ENCODE peak calls at places on chromosomes 7 and 10, in eight cellular contexts. One of them, this sample, is unnamed.

GRCh38 chr7:121313220-121313792 is 15.5 kb upstream of the WNT16 start:
- DNase-seq in aorta: no peak
- DNase-seq in iris pigment epithelial cell: peak
- DNase-seq in activated naive CD4-positive, alpha-beta T cell: no peak
- DNase-seq in MG63: no peak
- DNase-seq in M059J: peak
- DNase-seq in glomerular endothelial cell: no peak
- DNase-seq in SK-MEL-5: no peak
- DNase-seq in this sample: no peak

GRCh38 chr10:103278424-103278823 is 1.5 kb downstream of the INA start:
- DNase-seq in M059J: no peak
- DNase-seq in aorta: no peak
- DNase-seq in SK-MEL-5: no peak
- DNase-seq in glomerular endothelial cell: no peak
- DNase-seq in MG63: no peak
- DNase-seq in activated naive CD4-positive, alpha-beta T cell: no peak
- DNase-seq in iris pigment epithelial cell: no peak
- DNase-seq in this sample: no peak

GRCh38 chr10:78299861-78300453 is 266.3 kb downstream of the RPS24 start:
- DNase-seq in aorta: no peak
- DNase-seq in MG63: no peak
- DNase-seq in M059J: no peak
- DNase-seq in activated naive CD4-positive, alpha-beta T cell: no peak
- DNase-seq in iris pigment epithelial cell: no peak
- DNase-seq in glomerular endothelial cell: no peak
- DNase-seq in SK-MEL-5: no peak
- DNase-seq in this sample: no peak

GRCh38 chr10:83612050-83612449 is 527.3 kb upstream of the GHITM start:
- DNase-seq in iris pigment epithelial cell: peak
- DNase-seq in aorta: no peak
- DNase-seq in SK-MEL-5: no peak
- DNase-seq in MG63: no peak
- DNase-seq in activated naive CD4-positive, alpha-beta T cell: no peak
- DNase-seq in M059J: peak
- DNase-seq in glomerular endothelial cell: no peak
- DNase-seq in this sample: peak

GRCh38 chr7:30412810-30413504 is 65.6 kb downstream of the NOD1 start:
- DNase-seq in glomerular endothelial cell: peak
- DNase-seq in aorta: no peak
- DNase-seq in MG63: no peak
- DNase-seq in iris pigment epithelial cell: peak
- DNase-seq in activated naive CD4-positive, alpha-beta T cell: no peak
- DNase-seq in M059J: peak
- DNase-seq in SK-MEL-5: peak
- DNase-seq in this sample: peak

GRCh38 chr10:132963430-132963960 is 21.1 kb upstream of the CFAP46 start:
- DNase-seq in M059J: no peak
- DNase-seq in iris pigment epithelial cell: no peak
- DNase-seq in MG63: no peak
- DNase-seq in activated naive CD4-positive, alpha-beta T cell: no peak
- DNase-seq in glomerular endothelial cell: no peak
- DNase-seq in aorta: no peak
- DNase-seq in SK-MEL-5: no peak
- DNase-seq in this sample: no peak

GRCh38 chr10:114925675-114926204 is 12.3 kb upstream of the TRUB1 start:
- DNase-seq in MG63: peak
- DNase-seq in SK-MEL-5: peak
- DNase-seq in activated naive CD4-positive, alpha-beta T cell: no peak
- DNase-seq in iris pigment epithelial cell: peak
- DNase-seq in glomerular endothelial cell: no peak
- DNase-seq in aorta: no peak
- DNase-seq in M059J: peak
- DNase-seq in this sample: peak

GRCh38 chr7:98922392-98923107 is 44.2 kb downstream of the TRRAP start:
- DNase-seq in MG63: no peak
- DNase-seq in glomerular endothelial cell: no peak
- DNase-seq in aorta: no peak
- DNase-seq in iris pigment epithelial cell: peak
- DNase-seq in activated naive CD4-positive, alpha-beta T cell: no peak
- DNase-seq in M059J: no peak
- DNase-seq in SK-MEL-5: no peak
- DNase-seq in this sample: peak

GRCh38 chr10:119263966-119264621 is 56.7 kb downstream of the GRK5 start:
- DNase-seq in MG63: no peak
- DNase-seq in M059J: no peak
- DNase-seq in SK-MEL-5: no peak
- DNase-seq in aorta: no peak
- DNase-seq in iris pigment epithelial cell: no peak
- DNase-seq in activated naive CD4-positive, alpha-beta T cell: no peak
- DNase-seq in glomerular endothelial cell: peak
- DNase-seq in this sample: peak

GRCh38 chr7:157568785-157569584 is 232.2 kb downstream of the DNAJB6 start:
- DNase-seq in M059J: peak
- DNase-seq in MG63: no peak
- DNase-seq in iris pigment epithelial cell: peak
- DNase-seq in glomerular endothelial cell: no peak
- DNase-seq in aorta: peak
- DNase-seq in SK-MEL-5: no peak
- DNase-seq in activated naive CD4-positive, alpha-beta T cell: no peak
- DNase-seq in this sample: peak

GRCh38 chr7:158603773-158604755 is 16.4 kb upstream of the PTPRN2 start:
- DNase-seq in aorta: no peak
- DNase-seq in activated naive CD4-positive, alpha-beta T cell: no peak
- DNase-seq in SK-MEL-5: no peak
- DNase-seq in iris pigment epithelial cell: no peak
- DNase-seq in MG63: no peak
- DNase-seq in M059J: no peak
- DNase-seq in glomerular endothelial cell: no peak
- DNase-seq in this sample: no peak

GRCh38 chr10:75228278-75228677 is 7.5 kb downstream of the COMTD1 start:
- DNase-seq in SK-MEL-5: no peak
- DNase-seq in activated naive CD4-positive, alpha-beta T cell: no peak
- DNase-seq in MG63: no peak
- DNase-seq in M059J: no peak
- DNase-seq in aorta: no peak
- DNase-seq in glomerular endothelial cell: no peak
- DNase-seq in iris pigment epithelial cell: no peak
- DNase-seq in this sample: no peak

GRCh38 chr10:70761031-70761601 is 24.1 kb downstream of the TBATA start:
- DNase-seq in activated naive CD4-positive, alpha-beta T cell: no peak
- DNase-seq in aorta: peak
- DNase-seq in SK-MEL-5: peak
- DNase-seq in M059J: peak
- DNase-seq in glomerular endothelial cell: no peak
- DNase-seq in iris pigment epithelial cell: peak
- DNase-seq in MG63: no peak
- DNase-seq in this sample: no peak

GRCh38 chr10:102120987-102121738 is 995 bp upstream of the LDB1 start:
- DNase-seq in M059J: peak
- DNase-seq in iris pigment epithelial cell: peak
- DNase-seq in aorta: peak
- DNase-seq in MG63: peak
- DNase-seq in activated naive CD4-positive, alpha-beta T cell: no peak
- DNase-seq in glomerular endothelial cell: no peak
- DNase-seq in SK-MEL-5: no peak
- DNase-seq in this sample: peak

GRCh38 chr10:71476249-71477011 is 79.7 kb downstream of the CDH23 start:
- DNase-seq in aorta: no peak
- DNase-seq in activated naive CD4-positive, alpha-beta T cell: no peak
- DNase-seq in MG63: peak
- DNase-seq in glomerular endothelial cell: no peak
- DNase-seq in M059J: no peak
- DNase-seq in iris pigment epithelial cell: no peak
- DNase-seq in SK-MEL-5: no peak
- DNase-seq in this sample: no peak

GRCh38 chr10:49700997-49701396 is 21.5 kb downstream of the C10orf53 start:
- DNase-seq in SK-MEL-5: no peak
- DNase-seq in activated naive CD4-positive, alpha-beta T cell: no peak
- DNase-seq in M059J: no peak
- DNase-seq in glomerular endothelial cell: no peak
- DNase-seq in iris pigment epithelial cell: no peak
- DNase-seq in aorta: no peak
- DNase-seq in MG63: no peak
- DNase-seq in this sample: no peak

GRCh38 chr7:148173296-148173695 is 417.3 kb upstream of the C7orf33 start:
- DNase-seq in MG63: no peak
- DNase-seq in M059J: no peak
- DNase-seq in aorta: no peak
- DNase-seq in activated naive CD4-positive, alpha-beta T cell: no peak
- DNase-seq in SK-MEL-5: peak
- DNase-seq in glomerular endothelial cell: no peak
- DNase-seq in iris pigment epithelial cell: no peak
- DNase-seq in this sample: no peak

GRCh38 chr7:114310344-114311118 is 104.1 kb upstream of the FOXP2 start:
- DNase-seq in iris pigment epithelial cell: no peak
- DNase-seq in MG63: no peak
- DNase-seq in M059J: no peak
- DNase-seq in SK-MEL-5: peak
- DNase-seq in aorta: peak
- DNase-seq in activated naive CD4-positive, alpha-beta T cell: no peak
- DNase-seq in glomerular endothelial cell: no peak
- DNase-seq in this sample: no peak

GRCh38 chr7:71486414-71486813 is 354.5 kb downstream of the GALNT17 start:
- DNase-seq in glomerular endothelial cell: no peak
- DNase-seq in iris pigment epithelial cell: no peak
- DNase-seq in activated naive CD4-positive, alpha-beta T cell: no peak
- DNase-seq in M059J: no peak
- DNase-seq in SK-MEL-5: no peak
- DNase-seq in MG63: no peak
- DNase-seq in aorta: no peak
- DNase-seq in this sample: no peak

GRCh38 chr7:69757990-69758430 is 159.7 kb downstream of the AUTS2 start:
- DNase-seq in activated naive CD4-positive, alpha-beta T cell: no peak
- DNase-seq in SK-MEL-5: no peak
- DNase-seq in glomerular endothelial cell: no peak
- DNase-seq in aorta: no peak
- DNase-seq in iris pigment epithelial cell: no peak
- DNase-seq in M059J: peak
- DNase-seq in MG63: peak
- DNase-seq in this sample: peak